ENCODE peak calls at places on chromosomes 5 and 9, in nine cellular contexts. K is NCI-H2171 treated with DMSO at 0.1 percent for 48 hours; G is fibroblast of mammary gland; B is Panc1; T is substantia nigra; D is HEK293T; Q is stimulated activated CD8-positive, alpha-beta memory T cell treated with anti-CD3 and anti-CD28 coated beads, Interleukin-4, amount 100 ng/mL, for 48 hours; S is caudate nucleus; P is NCI-H2107. H is an unnamed sample.
A peak's percentile ranks its signal among the peaks of the same experiment; 100 is the strongest.

GRCh38 chr9:2761424-2761823 is 44.1 kb downstream of the KCNV2 start:
- DNase-seq in K (no peak), G (no peak), B (no peak), T (no peak), D (no peak), Q (no peak), S (no peak), P (no peak), H (no peak)

GRCh38 chr9:107336718-107337360 is 53.8 kb downstream of the RAD23B start:
- DNase-seq in K (no peak), G (peak; percentile 87), B (no peak), T (peak; percentile 17), D (no peak), Q (no peak), S (no peak), P (no peak), H (peak; percentile 73)

GRCh38 chr9:133249337-133249736 is 25.7 kb downstream of the ABO start:
- DNase-seq in K (no peak), G (no peak), B (no peak), T (no peak), D (no peak), Q (no peak), S (no peak), P (no peak), H (no peak)

GRCh38 chr5:76601470-76601869 is 21.7 kb downstream of the F2RL2 start:
- DNase-seq in K (peak; percentile 11), G (peak; percentile 81), B (no peak), T (peak; percentile 0), D (peak; percentile 62), Q (no peak), S (no peak), P (peak; percentile 21), H (no peak)

GRCh38 chr9:98989036-98990000 is 45.6 kb downstream of the COL15A1 start:
- DNase-seq in K (no peak), G (peak; percentile 100), B (no peak), T (no peak), D (no peak), Q (peak; percentile 19), S (no peak), P (no peak), H (no peak)

GRCh38 chr9:137071282-137071681 is 925 bp upstream of the SAPCD2 start:
- DNase-seq in K (no peak), G (no peak), B (no peak), T (no peak), D (no peak), Q (no peak), S (no peak), P (no peak), H (no peak)

GRCh38 chr5:113093561-113093960 is 117.0 kb downstream of the DCP2 start:
- DNase-seq in K (no peak), G (no peak), B (no peak), T (no peak), D (no peak), Q (no peak), S (no peak), P (no peak), H (no peak)

GRCh38 chr9:81538929-81539716 is 150.2 kb downstream of the TLE1 start:
- DNase-seq in K (no peak), G (no peak), B (no peak), T (no peak), D (no peak), Q (no peak), S (no peak), P (no peak), H (no peak)

GRCh38 chr5:74257645-74258328 is 382.7 kb downstream of the ENC1 start:
- DNase-seq in K (no peak), G (peak; percentile 62), B (no peak), T (no peak), D (peak; percentile 19), Q (no peak), S (no peak), P (no peak), H (peak; percentile 50)

GRCh38 chr5:95707055-95707454 is 24.1 kb upstream of the RHOBTB3 start:
- DNase-seq in K (no peak), G (no peak), B (no peak), T (no peak), D (no peak), Q (no peak), S (no peak), P (no peak), H (no peak)

GRCh38 chr9:130537346-130538050 is 41.9 kb upstream of the FUBP3 start:
- DNase-seq in K (no peak), G (peak; percentile 30), B (no peak), T (no peak), D (no peak), Q (no peak), S (no peak), P (no peak), H (no peak)

GRCh38 chr5:19531374-19531952 is 456.5 kb downstream of the CDH18 start:
- DNase-seq in K (peak; percentile 52), G (peak; percentile 23), B (peak; percentile 64), T (no peak), D (no peak), Q (no peak), S (no peak), P (no peak), H (no peak)

GRCh38 chr9:132943677-132944293 is 631 bp downstream of the TSC1 start:
- DNase-seq in K (no peak), G (peak; percentile 6), B (no peak), T (no peak), D (no peak), Q (no peak), S (no peak), P (no peak), H (no peak)

GRCh38 chr5:1208743-1209551 is 7.6 kb downstream of the SLC6A19 start:
- DNase-seq in K (no peak), G (peak; percentile 12), B (no peak), T (no peak), D (no peak), Q (no peak), S (no peak), P (no peak), H (peak; percentile 38)

GRCh38 chr5:58452566-58453258 is 7.2 kb downstream of the PLK2 start:
- DNase-seq in K (no peak), G (no peak), B (no peak), T (no peak), D (no peak), Q (no peak), S (no peak), P (no peak), H (no peak)

GRCh38 chr5:107557051-107557658 is 113.6 kb downstream of the EFNA5 start:
- DNase-seq in K (no peak), G (no peak), B (no peak), T (no peak), D (peak; percentile 35), Q (no peak), S (no peak), P (no peak), H (no peak)

GRCh38 chr9:87223397-87224246 is 274.0 kb upstream of the DAPK1 start:
- DNase-seq in K (no peak), G (peak; percentile 38), B (no peak), T (no peak), D (no peak), Q (no peak), S (no peak), P (no peak), H (no peak)

GRCh38 chr9:71147368-71147767 is 25.9 kb upstream of the TRPM3 start:
- DNase-seq in K (no peak), G (no peak), B (no peak), T (no peak), D (no peak), Q (no peak), S (no peak), P (no peak), H (no peak)

GRCh38 chr5:107301959-107302840 is 368.5 kb downstream of the EFNA5 start:
- DNase-seq in K (no peak), G (no peak), B (no peak), T (no peak), D (no peak), Q (no peak), S (no peak), P (no peak), H (no peak)

GRCh38 chr9:116002624-116003023 is 151.0 kb upstream of the PAPPA start:
- DNase-seq in K (no peak), G (peak; percentile 73), B (no peak), T (no peak), D (no peak), Q (no peak), S (no peak), P (no peak), H (no peak)

GRCh38 chr9:132293145-132293721 is 61.6 kb downstream of the SETX start:
- DNase-seq in K (no peak), G (no peak), B (no peak), T (no peak), D (no peak), Q (no peak), S (no peak), P (no peak), H (no peak)

GRCh38 chr9:15889555-15889954 is 336.7 kb downstream of the CCDC171 start:
- DNase-seq in K (no peak), G (peak; percentile 25), B (no peak), T (no peak), D (no peak), Q (no peak), S (no peak), P (no peak), H (no peak)

GRCh38 chr9:33884856-33885701 is 68.1 kb downstream of the UBE2R2 start:
- DNase-seq in K (peak; percentile 7), G (peak; percentile 39), B (no peak), T (no peak), D (peak; percentile 17), Q (no peak), S (no peak), P (peak; percentile 10), H (peak; percentile 55)

GRCh38 chr9:22204240-22204639 is 195.1 kb upstream of the CDKN2B start:
- DNase-seq in K (no peak), G (no peak), B (no peak), T (no peak), D (no peak), Q (no peak), S (no peak), P (no peak), H (no peak)

GRCh38 chr9:134683714-134684374 is 42.2 kb downstream of the COL5A1 start:
- DNase-seq in K (no peak), G (peak; percentile 34), B (no peak), T (no peak), D (no peak), Q (no peak), S (no peak), P (no peak), H (no peak)

GRCh38 chr9:128945798-128946501 is 1.5 kb downstream of the DOLK start:
- DNase-seq in K (no peak), G (no peak), B (no peak), T (no peak), D (no peak), Q (no peak), S (no peak), P (no peak), H (no peak)

GRCh38 chr9:89477395-89477794 is 20.5 kb downstream of the SEMA4D start:
- DNase-seq in K (no peak), G (no peak), B (no peak), T (no peak), D (no peak), Q (no peak), S (no peak), P (no peak), H (peak; percentile 22)